ENCODE peak calls at places on chromosomes 6 and 20, in six cellular contexts. One of them, this sample, is unnamed.

GRCh38 chr6:33272358-33273128 is 668 bp downstream of the RPS18 start:
- DNase-seq in EH: no peak
- DNase-seq in iPS-NIHi11: no peak
- DNase-seq in substantia nigra: no peak
- DNase-seq in NAMALWA: no peak
- DNase-seq in activated CD8-positive, alpha-beta memory T cell treated with anti-CD3 and anti-CD28 coated beads for 1 hour: no peak
- DNase-seq in this sample: no peak

GRCh38 chr6:168078943-168079405 is at the start of gene FRMD1:
- DNase-seq in EH: no peak
- DNase-seq in iPS-NIHi11: no peak
- DNase-seq in substantia nigra: no peak
- DNase-seq in NAMALWA: no peak
- DNase-seq in activated CD8-positive, alpha-beta memory T cell treated with anti-CD3 and anti-CD28 coated beads for 1 hour: no peak
- DNase-seq in this sample: no peak

GRCh38 chr6:52361347-52361944 is 505 bp upstream of the PAQR8 start:
- DNase-seq in EH: peak
- DNase-seq in iPS-NIHi11: peak
- DNase-seq in substantia nigra: peak
- DNase-seq in NAMALWA: peak
- DNase-seq in activated CD8-positive, alpha-beta memory T cell treated with anti-CD3 and anti-CD28 coated beads for 1 hour: no peak
- DNase-seq in this sample: no peak

GRCh38 chr6:46262928-46263708 is 92.3 kb upstream of the ENPP5 start:
- DNase-seq in EH: no peak
- DNase-seq in iPS-NIHi11: no peak
- DNase-seq in substantia nigra: no peak
- DNase-seq in NAMALWA: no peak
- DNase-seq in activated CD8-positive, alpha-beta memory T cell treated with anti-CD3 and anti-CD28 coated beads for 1 hour: no peak
- DNase-seq in this sample: no peak

GRCh38 chr20:3509064-3509463 is 38.2 kb downstream of the ATRN start:
- DNase-seq in EH: no peak
- DNase-seq in iPS-NIHi11: no peak
- DNase-seq in substantia nigra: no peak
- DNase-seq in NAMALWA: no peak
- DNase-seq in activated CD8-positive, alpha-beta memory T cell treated with anti-CD3 and anti-CD28 coated beads for 1 hour: no peak
- DNase-seq in this sample: no peak

GRCh38 chr20:41245086-41245707 is 72.3 kb downstream of the ZHX3 start:
- DNase-seq in EH: peak
- DNase-seq in iPS-NIHi11: peak
- DNase-seq in substantia nigra: peak
- DNase-seq in NAMALWA: no peak
- DNase-seq in activated CD8-positive, alpha-beta memory T cell treated with anti-CD3 and anti-CD28 coated beads for 1 hour: no peak
- DNase-seq in this sample: peak

GRCh38 chr6:121615493-121615892 is 180.0 kb downstream of the GJA1 start:
- DNase-seq in EH: no peak
- DNase-seq in iPS-NIHi11: no peak
- DNase-seq in substantia nigra: no peak
- DNase-seq in NAMALWA: no peak
- DNase-seq in activated CD8-positive, alpha-beta memory T cell treated with anti-CD3 and anti-CD28 coated beads for 1 hour: no peak
- DNase-seq in this sample: no peak

GRCh38 chr6:40678941-40679340 is 91.8 kb upstream of the LRFN2 start:
- DNase-seq in EH: no peak
- DNase-seq in iPS-NIHi11: no peak
- DNase-seq in substantia nigra: no peak
- DNase-seq in NAMALWA: no peak
- DNase-seq in activated CD8-positive, alpha-beta memory T cell treated with anti-CD3 and anti-CD28 coated beads for 1 hour: no peak
- DNase-seq in this sample: no peak

GRCh38 chr6:63793727-63794126 is 158.1 kb downstream of the PHF3 start:
- DNase-seq in EH: no peak
- DNase-seq in iPS-NIHi11: no peak
- DNase-seq in substantia nigra: no peak
- DNase-seq in NAMALWA: no peak
- DNase-seq in activated CD8-positive, alpha-beta memory T cell treated with anti-CD3 and anti-CD28 coated beads for 1 hour: no peak
- DNase-seq in this sample: no peak

GRCh38 chr6:157893238-157893637 is 70.2 kb downstream of the SNX9 start:
- DNase-seq in EH: no peak
- DNase-seq in iPS-NIHi11: no peak
- DNase-seq in substantia nigra: no peak
- DNase-seq in NAMALWA: peak
- DNase-seq in activated CD8-positive, alpha-beta memory T cell treated with anti-CD3 and anti-CD28 coated beads for 1 hour: no peak
- DNase-seq in this sample: no peak

GRCh38 chr20:61985096-61985495 is 80.6 kb downstream of the TAF4 start:
- DNase-seq in EH: no peak
- DNase-seq in iPS-NIHi11: no peak
- DNase-seq in substantia nigra: peak
- DNase-seq in NAMALWA: no peak
- DNase-seq in activated CD8-positive, alpha-beta memory T cell treated with anti-CD3 and anti-CD28 coated beads for 1 hour: no peak
- DNase-seq in this sample: no peak

GRCh38 chr20:7853493-7853892 is 86.8 kb downstream of the HAO1 start:
- DNase-seq in EH: no peak
- DNase-seq in iPS-NIHi11: no peak
- DNase-seq in substantia nigra: no peak
- DNase-seq in NAMALWA: no peak
- DNase-seq in activated CD8-positive, alpha-beta memory T cell treated with anti-CD3 and anti-CD28 coated beads for 1 hour: no peak
- DNase-seq in this sample: no peak

This sample was measured in astrocyte of the hippocampus.